ENCODE peak calls at places on chromosomes 13 and 19, in nine cellular contexts. One of them, this sample, is unnamed.

GRCh38 chr19:39166571-39167391 is 30.0 kb upstream of the NCCRP1 start:
- DNase-seq in epithelial cell of esophagus: peak; percentile 67
- DNase-seq in B cell: no peak
- DNase-seq in choroid plexus epithelial cell: no peak
- DNase-seq in astrocyte of the cerebellum: no peak
- DNase-seq in dorsolateral prefrontal cortex: no peak
- DNase-seq in psoas muscle: peak; percentile 65
- DNase-seq in body of pancreas: peak; percentile 88
- DNase-seq in heart left ventricle: peak; percentile 74
- DNase-seq in this sample: no peak

GRCh38 chr19:44303976-44304568 is 753 bp downstream of the ZNF235 start:
- DNase-seq in epithelial cell of esophagus: no peak
- DNase-seq in B cell: no peak
- DNase-seq in choroid plexus epithelial cell: no peak
- DNase-seq in astrocyte of the cerebellum: peak; percentile 15
- DNase-seq in dorsolateral prefrontal cortex: no peak
- DNase-seq in psoas muscle: no peak
- DNase-seq in body of pancreas: no peak
- DNase-seq in heart left ventricle: no peak
- DNase-seq in this sample: peak; percentile 31

GRCh38 chr19:38210458-38210987 is 13.5 kb downstream of the DPF1 start:
- DNase-seq in epithelial cell of esophagus: no peak
- DNase-seq in B cell: no peak
- DNase-seq in choroid plexus epithelial cell: peak; percentile 23
- DNase-seq in astrocyte of the cerebellum: no peak
- DNase-seq in dorsolateral prefrontal cortex: peak; percentile 90
- DNase-seq in psoas muscle: peak; percentile 56
- DNase-seq in body of pancreas: peak; percentile 29
- DNase-seq in heart left ventricle: peak; percentile 66
- DNase-seq in this sample: no peak

GRCh38 chr13:99498304-99499161 is 2.7 kb upstream of the TM9SF2 start:
- DNase-seq in epithelial cell of esophagus: peak; percentile 99
- DNase-seq in B cell: peak; percentile 97
- DNase-seq in choroid plexus epithelial cell: peak; percentile 99
- DNase-seq in astrocyte of the cerebellum: peak; percentile 94
- DNase-seq in dorsolateral prefrontal cortex: peak; percentile 94
- DNase-seq in psoas muscle: peak; percentile 97
- DNase-seq in body of pancreas: peak; percentile 99
- DNase-seq in heart left ventricle: peak; percentile 95
- DNase-seq in this sample: peak; percentile 95

GRCh38 chr13:113669871-113670341 is 2.9 kb downstream of the GRK1 start:
- DNase-seq in epithelial cell of esophagus: no peak
- DNase-seq in B cell: no peak
- DNase-seq in choroid plexus epithelial cell: no peak
- DNase-seq in astrocyte of the cerebellum: no peak
- DNase-seq in dorsolateral prefrontal cortex: peak; percentile 28
- DNase-seq in psoas muscle: no peak
- DNase-seq in body of pancreas: peak; percentile 7
- DNase-seq in heart left ventricle: peak; percentile 4
- DNase-seq in this sample: no peak

GRCh38 chr13:51541809-51542258 is 42.4 kb upstream of the WDFY2 start:
- DNase-seq in epithelial cell of esophagus: no peak
- DNase-seq in B cell: no peak
- DNase-seq in choroid plexus epithelial cell: no peak
- DNase-seq in astrocyte of the cerebellum: no peak
- DNase-seq in dorsolateral prefrontal cortex: no peak
- DNase-seq in psoas muscle: no peak
- DNase-seq in body of pancreas: peak; percentile 46
- DNase-seq in heart left ventricle: no peak
- DNase-seq in this sample: no peak

GRCh38 chr13:31067416-31068118 is 94.1 kb downstream of the HSPH1 start:
- DNase-seq in epithelial cell of esophagus: peak; percentile 83
- DNase-seq in B cell: no peak
- DNase-seq in choroid plexus epithelial cell: peak; percentile 44
- DNase-seq in astrocyte of the cerebellum: no peak
- DNase-seq in dorsolateral prefrontal cortex: no peak
- DNase-seq in psoas muscle: no peak
- DNase-seq in body of pancreas: no peak
- DNase-seq in heart left ventricle: no peak
- DNase-seq in this sample: no peak

GRCh38 chr13:80276371-80277289 is 64.3 kb downstream of the SPRY2 start:
- DNase-seq in epithelial cell of esophagus: peak; percentile 59
- DNase-seq in B cell: no peak
- DNase-seq in choroid plexus epithelial cell: peak; percentile 9
- DNase-seq in astrocyte of the cerebellum: peak; percentile 51
- DNase-seq in dorsolateral prefrontal cortex: no peak
- DNase-seq in psoas muscle: no peak
- DNase-seq in body of pancreas: no peak
- DNase-seq in heart left ventricle: peak; percentile 27
- DNase-seq in this sample: no peak

GRCh38 chr19:42032428-42032827 is 37.6 kb downstream of the GRIK5 start:
- DNase-seq in epithelial cell of esophagus: no peak
- DNase-seq in B cell: no peak
- DNase-seq in choroid plexus epithelial cell: no peak
- DNase-seq in astrocyte of the cerebellum: peak; percentile 70
- DNase-seq in dorsolateral prefrontal cortex: no peak
- DNase-seq in psoas muscle: no peak
- DNase-seq in body of pancreas: no peak
- DNase-seq in heart left ventricle: no peak
- DNase-seq in this sample: no peak

GRCh38 chr13:81017525-81018152 is 676.7 kb upstream of the SPRY2 start:
- DNase-seq in epithelial cell of esophagus: peak; percentile 64
- DNase-seq in B cell: no peak
- DNase-seq in choroid plexus epithelial cell: peak; percentile 76
- DNase-seq in astrocyte of the cerebellum: peak; percentile 23
- DNase-seq in dorsolateral prefrontal cortex: no peak
- DNase-seq in psoas muscle: no peak
- DNase-seq in body of pancreas: no peak
- DNase-seq in heart left ventricle: no peak
- DNase-seq in this sample: peak; percentile 29

GRCh38 chr13:86689901-86690300 is 890.7 kb upstream of the SLITRK6 start:
- DNase-seq in epithelial cell of esophagus: no peak
- DNase-seq in B cell: no peak
- DNase-seq in choroid plexus epithelial cell: no peak
- DNase-seq in astrocyte of the cerebellum: no peak
- DNase-seq in dorsolateral prefrontal cortex: no peak
- DNase-seq in psoas muscle: no peak
- DNase-seq in body of pancreas: no peak
- DNase-seq in heart left ventricle: no peak
- DNase-seq in this sample: no peak

GRCh38 chr13:26941345-26942174 is 181.0 kb upstream of the GPR12 start:
- DNase-seq in epithelial cell of esophagus: peak; percentile 45
- DNase-seq in B cell: no peak
- DNase-seq in choroid plexus epithelial cell: peak; percentile 76
- DNase-seq in astrocyte of the cerebellum: no peak
- DNase-seq in dorsolateral prefrontal cortex: no peak
- DNase-seq in psoas muscle: no peak
- DNase-seq in body of pancreas: no peak
- DNase-seq in heart left ventricle: no peak
- DNase-seq in this sample: no peak

GRCh38 chr19:4369888-4370260 is 26.5 kb downstream of the MPND start:
- DNase-seq in epithelial cell of esophagus: peak; percentile 83
- DNase-seq in B cell: peak; percentile 57
- DNase-seq in choroid plexus epithelial cell: peak; percentile 32
- DNase-seq in astrocyte of the cerebellum: no peak
- DNase-seq in dorsolateral prefrontal cortex: peak; percentile 78
- DNase-seq in psoas muscle: peak; percentile 42
- DNase-seq in body of pancreas: no peak
- DNase-seq in heart left ventricle: no peak
- DNase-seq in this sample: peak; percentile 73

GRCh38 chr13:102012299-102013293 is 389.3 kb downstream of the FGF14 start:
- DNase-seq in epithelial cell of esophagus: no peak
- DNase-seq in B cell: no peak
- DNase-seq in choroid plexus epithelial cell: no peak
- DNase-seq in astrocyte of the cerebellum: no peak
- DNase-seq in dorsolateral prefrontal cortex: no peak
- DNase-seq in psoas muscle: peak; percentile 9
- DNase-seq in body of pancreas: no peak
- DNase-seq in heart left ventricle: peak; percentile 62
- DNase-seq in this sample: no peak

GRCh38 chr19:35142531-35143230 is 374 bp upstream of the FXYD7 start:
- DNase-seq in epithelial cell of esophagus: peak; percentile 43
- DNase-seq in B cell: peak; percentile 71
- DNase-seq in choroid plexus epithelial cell: peak; percentile 40
- DNase-seq in astrocyte of the cerebellum: no peak
- DNase-seq in dorsolateral prefrontal cortex: no peak
- DNase-seq in psoas muscle: no peak
- DNase-seq in body of pancreas: peak; percentile 87
- DNase-seq in heart left ventricle: peak; percentile 43
- DNase-seq in this sample: peak; percentile 83

GRCh38 chr13:109781384-109782065 is 4.9 kb downstream of the IRS2 start:
- DNase-seq in epithelial cell of esophagus: no peak
- DNase-seq in B cell: no peak
- DNase-seq in choroid plexus epithelial cell: no peak
- DNase-seq in astrocyte of the cerebellum: no peak
- DNase-seq in dorsolateral prefrontal cortex: no peak
- DNase-seq in psoas muscle: no peak
- DNase-seq in body of pancreas: no peak
- DNase-seq in heart left ventricle: no peak
- DNase-seq in this sample: no peak

GRCh38 chr19:46821512-46822359 is 28.9 kb downstream of the AP2S1 start:
- DNase-seq in epithelial cell of esophagus: no peak
- DNase-seq in B cell: peak; percentile 75
- DNase-seq in choroid plexus epithelial cell: no peak
- DNase-seq in astrocyte of the cerebellum: no peak
- DNase-seq in dorsolateral prefrontal cortex: no peak
- DNase-seq in psoas muscle: no peak
- DNase-seq in body of pancreas: no peak
- DNase-seq in heart left ventricle: no peak
- DNase-seq in this sample: peak; percentile 56

DNA sequence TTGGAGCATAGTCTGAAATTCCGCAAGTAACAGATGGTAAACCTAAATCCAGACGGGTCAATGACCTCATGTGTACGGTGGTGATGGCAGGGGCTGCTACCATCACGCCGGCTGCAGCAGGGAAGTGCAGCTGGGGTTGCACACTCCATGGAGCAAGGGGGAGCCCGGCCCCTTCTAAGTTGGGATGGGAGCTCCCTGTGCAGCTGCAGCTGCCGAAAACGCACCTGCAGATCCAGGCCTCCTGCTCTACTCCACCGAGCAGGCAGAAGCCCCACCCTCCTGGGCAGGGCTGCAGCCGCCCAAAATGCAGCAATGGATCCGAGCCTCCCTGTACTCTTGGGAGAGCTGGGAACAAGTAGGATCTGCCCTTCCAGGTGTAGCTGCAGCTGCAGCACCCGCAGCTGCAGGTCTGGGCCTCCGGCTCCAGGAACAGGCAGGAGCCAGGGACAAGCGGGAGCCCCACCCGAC is 25.5 kb downstream of the KBTBD6 start:
- DNase-seq in epithelial cell of esophagus: no peak
- DNase-seq in B cell: no peak
- DNase-seq in choroid plexus epithelial cell: no peak
- DNase-seq in astrocyte of the cerebellum: no peak
- DNase-seq in dorsolateral prefrontal cortex: no peak
- DNase-seq in psoas muscle: no peak
- DNase-seq in body of pancreas: no peak
- DNase-seq in heart left ventricle: no peak
- DNase-seq in this sample: no peak
- TF ChIP-seq CTCF in epithelial cell of esophagus: no peak
- TF ChIP-seq CTCF in B cell: no peak
- TF ChIP-seq CTCF in choroid plexus epithelial cell: no peak
- TF ChIP-seq CTCF in astrocyte of the cerebellum: no peak
- TF ChIP-seq CTCF in dorsolateral prefrontal cortex: no peak
- TF ChIP-seq CTCF in psoas muscle: no peak
- TF ChIP-seq CTCF in body of pancreas: no peak
- TF ChIP-seq CTCF in heart left ventricle: no peak
- TF ChIP-seq CTCF in this sample: no peak

GRCh38 chr13:24096659-24097058 is 63.9 kb upstream of the SPATA13 start:
- DNase-seq in epithelial cell of esophagus: no peak
- DNase-seq in B cell: no peak
- DNase-seq in choroid plexus epithelial cell: no peak
- DNase-seq in astrocyte of the cerebellum: no peak
- DNase-seq in dorsolateral prefrontal cortex: no peak
- DNase-seq in psoas muscle: no peak
- DNase-seq in body of pancreas: no peak
- DNase-seq in heart left ventricle: no peak
- DNase-seq in this sample: no peak
- TF ChIP-seq CTCF in epithelial cell of esophagus: no peak
- TF ChIP-seq CTCF in B cell: no peak
- TF ChIP-seq CTCF in choroid plexus epithelial cell: no peak
- TF ChIP-seq CTCF in astrocyte of the cerebellum: no peak
- TF ChIP-seq CTCF in dorsolateral prefrontal cortex: no peak
- TF ChIP-seq CTCF in psoas muscle: no peak
- TF ChIP-seq CTCF in body of pancreas: no peak
- TF ChIP-seq CTCF in heart left ventricle: no peak
- TF ChIP-seq CTCF in this sample: no peak

GRCh38 chr19:12141405-12141736 is 1.2 kb upstream of the ZNF20 start:
- DNase-seq in epithelial cell of esophagus: no peak
- DNase-seq in B cell: no peak
- DNase-seq in choroid plexus epithelial cell: no peak
- DNase-seq in astrocyte of the cerebellum: no peak
- DNase-seq in dorsolateral prefrontal cortex: no peak
- DNase-seq in psoas muscle: no peak
- DNase-seq in body of pancreas: no peak
- DNase-seq in heart left ventricle: no peak
- DNase-seq in this sample: no peak
- TF ChIP-seq CTCF in epithelial cell of esophagus: no peak
- TF ChIP-seq CTCF in B cell: peak; percentile 64
- TF ChIP-seq CTCF in choroid plexus epithelial cell: no peak
- TF ChIP-seq CTCF in astrocyte of the cerebellum: no peak
- TF ChIP-seq CTCF in dorsolateral prefrontal cortex: no peak
- TF ChIP-seq CTCF in psoas muscle: no peak
- TF ChIP-seq CTCF in body of pancreas: no peak
- TF ChIP-seq CTCF in heart left ventricle: peak; percentile 12
- TF ChIP-seq CTCF in this sample: no peak

GRCh38 chr13:106114981-106115554 is 420.4 kb downstream of the EFNB2 start:
- DNase-seq in epithelial cell of esophagus: no peak
- DNase-seq in B cell: no peak
- DNase-seq in choroid plexus epithelial cell: no peak
- DNase-seq in astrocyte of the cerebellum: peak; percentile 65
- DNase-seq in dorsolateral prefrontal cortex: no peak
- DNase-seq in psoas muscle: no peak
- DNase-seq in body of pancreas: no peak
- DNase-seq in heart left ventricle: no peak
- DNase-seq in this sample: no peak

GRCh38 chr13:106112191-106112590 is 423.3 kb downstream of the EFNB2 start:
- DNase-seq in epithelial cell of esophagus: no peak
- DNase-seq in B cell: no peak
- DNase-seq in choroid plexus epithelial cell: no peak
- DNase-seq in astrocyte of the cerebellum: no peak
- DNase-seq in dorsolateral prefrontal cortex: no peak
- DNase-seq in psoas muscle: no peak
- DNase-seq in body of pancreas: no peak
- DNase-seq in heart left ventricle: no peak
- DNase-seq in this sample: no peak

GRCh38 chr13:106109391-106109791 is 426.1 kb downstream of the EFNB2 start:
- DNase-seq in epithelial cell of esophagus: no peak
- DNase-seq in B cell: no peak
- DNase-seq in choroid plexus epithelial cell: peak; percentile 37
- DNase-seq in astrocyte of the cerebellum: no peak
- DNase-seq in dorsolateral prefrontal cortex: no peak
- DNase-seq in psoas muscle: no peak
- DNase-seq in body of pancreas: no peak
- DNase-seq in heart left ventricle: no peak
- DNase-seq in this sample: no peak

GRCh38 chr13:106113796-106114195 is 421.7 kb downstream of the EFNB2 start:
- DNase-seq in epithelial cell of esophagus: no peak
- DNase-seq in B cell: no peak
- DNase-seq in choroid plexus epithelial cell: peak; percentile 30
- DNase-seq in astrocyte of the cerebellum: no peak
- DNase-seq in dorsolateral prefrontal cortex: no peak
- DNase-seq in psoas muscle: no peak
- DNase-seq in body of pancreas: no peak
- DNase-seq in heart left ventricle: no peak
- DNase-seq in this sample: no peak

GRCh38 chr13:106110241-106110855 is 425.1 kb downstream of the EFNB2 start:
- DNase-seq in epithelial cell of esophagus: peak; percentile 49
- DNase-seq in B cell: no peak
- DNase-seq in choroid plexus epithelial cell: no peak
- DNase-seq in astrocyte of the cerebellum: no peak
- DNase-seq in dorsolateral prefrontal cortex: no peak
- DNase-seq in psoas muscle: no peak
- DNase-seq in body of pancreas: no peak
- DNase-seq in heart left ventricle: no peak
- DNase-seq in this sample: no peak
- TF ChIP-seq CTCF in epithelial cell of esophagus: peak; percentile 12
- TF ChIP-seq CTCF in B cell: no peak
- TF ChIP-seq CTCF in choroid plexus epithelial cell: no peak
- TF ChIP-seq CTCF in astrocyte of the cerebellum: no peak
- TF ChIP-seq CTCF in dorsolateral prefrontal cortex: no peak
- TF ChIP-seq CTCF in psoas muscle: no peak
- TF ChIP-seq CTCF in body of pancreas: no peak
- TF ChIP-seq CTCF in heart left ventricle: no peak
- TF ChIP-seq CTCF in this sample: no peak